ENCODE peak calls at places on chromosome 1, in five cellular contexts. A is neural crest cell, G is WTC11, D is Calu3, Z is left ventricle myocardium inferior. F is an unnamed sample.

GRCh38 chr1:243595527-243596206 is 254.4 kb downstream of the AKT3 start:
- DNase-seq in A (no peak), G (no peak), D (no peak), Z (no peak), F (peak)

GRCh38 chr1:198776602-198777029 is 137.8 kb downstream of the PTPRC start:
- DNase-seq in A (no peak), G (no peak), D (no peak), Z (peak), F (peak)

GRCh38 chr1:229230893-229231753 is 39.8 kb upstream of the RAB4A start:
- DNase-seq in A (no peak), G (peak), D (peak), Z (no peak), F (no peak)

GRCh38 chr1:168879906-168880734 is 151.1 kb upstream of the DPT start:
- DNase-seq in A (no peak), G (no peak), D (no peak), Z (peak), F (no peak)

GRCh38 chr1:211527888-211528287 is 35.9 kb upstream of the RD3 start:
- DNase-seq in A (no peak), G (no peak), D (no peak), Z (no peak), F (no peak)

GRCh38 chr1:208047975-208048374 is 137.1 kb upstream of the CD34 start:
- DNase-seq in A (no peak), G (no peak), D (no peak), Z (peak), F (no peak)

GRCh38 chr1:209367031-209367813 is 216.3 kb upstream of the CAMK1G start:
- DNase-seq in A (no peak), G (no peak), D (no peak), Z (no peak), F (no peak)

GRCh38 chr1:64033667-64034215 is 169.7 kb upstream of the UBE2U start:
- DNase-seq in A (no peak), G (no peak), D (no peak), Z (peak), F (no peak)

GRCh38 chr1:17423781-17424245 is 15.7 kb downstream of the RCC2 start:
- DNase-seq in A (no peak), G (no peak), D (no peak), Z (peak), F (no peak)

GRCh38 chr1:17420361-17420760 is 19.1 kb downstream of the RCC2 start:
- DNase-seq in A (no peak), G (no peak), D (no peak), Z (no peak), F (no peak)

GRCh38 chr1:17422461-17422860 is 17.0 kb downstream of the RCC2 start:
- DNase-seq in A (no peak), G (no peak), D (no peak), Z (no peak), F (no peak)

GRCh38 chr1:17416389-17416788 is 23.1 kb downstream of the RCC2 start:
- DNase-seq in A (no peak), G (no peak), D (no peak), Z (no peak), F (no peak)

GRCh38 chr1:17419626-17420328 is 19.7 kb downstream of the RCC2 start:
- DNase-seq in A (peak), G (peak), D (peak), Z (peak), F (no peak)
- TF ChIP-seq CTCF in A (peak), G (peak), D (peak), Z (peak), F (peak)

DNA sequence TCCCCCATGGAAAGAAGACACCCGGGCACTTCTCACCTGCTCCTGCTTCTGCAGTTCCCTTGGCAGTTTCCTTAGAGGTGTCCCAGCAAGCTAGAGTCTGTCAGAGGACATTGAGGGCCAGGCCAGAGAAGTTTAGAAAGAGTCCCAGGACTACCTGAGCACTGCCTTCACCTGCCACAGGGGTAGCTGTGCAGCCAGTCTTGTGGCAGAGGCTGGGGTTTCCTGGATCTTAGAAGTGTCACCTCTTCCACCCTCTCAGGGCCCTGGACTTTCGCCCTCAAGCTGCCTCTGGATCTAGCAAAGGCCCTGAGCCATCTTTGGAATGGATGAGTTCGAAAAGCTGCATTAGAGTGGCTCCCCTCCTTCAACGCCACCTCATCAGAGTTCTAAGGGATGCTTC is 34.9 kb upstream of the BTG2 start:
- DNase-seq in A (no peak), G (no peak), D (no peak), Z (no peak), F (no peak)
- TF ChIP-seq CTCF in A (no peak), G (no peak), D (no peak), Z (no peak), F (no peak)

DNA sequence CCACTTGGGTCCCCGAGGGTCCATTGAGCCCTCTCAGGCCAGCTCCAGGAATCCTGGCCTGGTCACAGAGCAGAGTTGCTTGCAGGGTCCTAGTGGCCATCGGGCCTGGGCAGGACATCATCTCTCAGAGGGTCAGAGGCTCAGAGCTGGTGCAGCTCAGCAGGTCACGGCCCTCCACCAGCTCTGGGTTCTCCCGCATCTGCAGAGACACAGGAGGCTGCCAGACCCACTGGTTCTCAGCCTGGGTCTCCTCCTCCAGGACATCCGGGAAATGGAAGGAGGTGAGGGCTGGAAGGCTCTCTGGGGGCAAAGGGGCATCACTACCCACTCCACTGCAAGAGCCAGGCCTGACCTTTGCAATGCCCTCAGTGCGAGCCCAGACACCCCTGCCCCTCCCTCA is 6.5 kb downstream of the TMEM54 start:
- DNase-seq in A (no peak), G (no peak), D (no peak), Z (no peak), F (no peak)
- TF ChIP-seq CTCF in A (no peak), G (no peak), D (no peak), Z (no peak), F (no peak)

GRCh38 chr1:37089750-37090149 is 55.4 kb upstream of the GRIK3 start:
- DNase-seq in A (no peak), G (no peak), D (no peak), Z (no peak), F (no peak)

GRCh38 chr1:37083551-37084119 is 49.3 kb upstream of the GRIK3 start:
- DNase-seq in A (no peak), G (no peak), D (no peak), Z (no peak), F (no peak)

GRCh38 chr1:37090671-37091070 is 56.4 kb upstream of the GRIK3 start:
- DNase-seq in A (no peak), G (no peak), D (no peak), Z (no peak), F (no peak)

GRCh38 chr1:37085393-37085792 is 51.1 kb upstream of the GRIK3 start:
- DNase-seq in A (no peak), G (peak), D (no peak), Z (no peak), F (no peak)
- TF ChIP-seq CTCF in A (no peak), G (peak), D (peak), Z (no peak), F (no peak)

GRCh38 chr1:36555041-36555440 is 72.3 kb upstream of the CSF3R start:
- DNase-seq in A (no peak), G (no peak), D (no peak), Z (no peak), F (no peak)

GRCh38 chr1:36557041-36558000 is 74.6 kb upstream of the CSF3R start:
- DNase-seq in A (no peak), G (no peak), D (no peak), Z (no peak), F (no peak)

DNA sequence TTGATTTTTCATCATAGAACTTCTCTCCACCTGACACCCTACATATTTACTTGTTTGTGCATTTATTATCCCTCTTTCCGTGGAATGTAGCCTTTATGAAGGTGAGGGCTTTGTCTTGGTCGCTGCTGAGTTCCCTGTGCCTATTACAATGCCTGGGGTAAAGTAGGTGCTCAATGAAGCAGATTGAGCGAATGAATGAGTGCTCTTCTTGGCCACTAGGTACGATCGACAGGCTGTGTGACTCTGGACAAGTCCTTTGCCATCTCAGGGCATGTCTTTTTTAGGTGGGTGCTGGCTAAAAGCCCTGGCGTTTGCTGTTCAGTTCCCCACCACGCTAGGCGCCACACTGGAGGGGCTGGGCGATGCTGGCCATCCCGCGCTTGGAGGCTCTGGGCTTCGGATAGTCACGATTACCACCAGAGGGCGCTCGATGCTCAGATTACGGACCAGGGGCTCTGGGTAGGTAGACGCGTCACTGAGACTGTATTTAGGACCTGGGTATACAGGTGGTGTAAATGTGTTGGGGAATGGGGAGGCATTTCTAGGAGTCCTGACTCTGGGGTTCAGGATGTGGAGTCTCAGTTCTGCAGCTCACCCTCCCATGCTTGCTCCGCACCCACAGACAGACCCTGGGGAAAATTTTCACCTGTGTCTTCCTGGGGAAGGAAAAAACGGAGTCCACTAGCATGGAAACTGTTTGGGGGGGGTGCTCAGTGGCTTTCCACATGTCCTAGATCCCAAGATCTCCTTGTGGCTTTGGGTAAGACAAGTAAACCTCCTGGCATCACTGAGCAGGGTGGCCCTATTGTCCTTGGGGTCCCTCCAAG is 71.1 kb upstream of the CSF3R start:
- DNase-seq in A (peak), G (peak), D (peak), Z (peak), F (peak)
- TF ChIP-seq CTCF in A (peak), G (peak), D (peak), Z (peak), F (peak)

DNA sequence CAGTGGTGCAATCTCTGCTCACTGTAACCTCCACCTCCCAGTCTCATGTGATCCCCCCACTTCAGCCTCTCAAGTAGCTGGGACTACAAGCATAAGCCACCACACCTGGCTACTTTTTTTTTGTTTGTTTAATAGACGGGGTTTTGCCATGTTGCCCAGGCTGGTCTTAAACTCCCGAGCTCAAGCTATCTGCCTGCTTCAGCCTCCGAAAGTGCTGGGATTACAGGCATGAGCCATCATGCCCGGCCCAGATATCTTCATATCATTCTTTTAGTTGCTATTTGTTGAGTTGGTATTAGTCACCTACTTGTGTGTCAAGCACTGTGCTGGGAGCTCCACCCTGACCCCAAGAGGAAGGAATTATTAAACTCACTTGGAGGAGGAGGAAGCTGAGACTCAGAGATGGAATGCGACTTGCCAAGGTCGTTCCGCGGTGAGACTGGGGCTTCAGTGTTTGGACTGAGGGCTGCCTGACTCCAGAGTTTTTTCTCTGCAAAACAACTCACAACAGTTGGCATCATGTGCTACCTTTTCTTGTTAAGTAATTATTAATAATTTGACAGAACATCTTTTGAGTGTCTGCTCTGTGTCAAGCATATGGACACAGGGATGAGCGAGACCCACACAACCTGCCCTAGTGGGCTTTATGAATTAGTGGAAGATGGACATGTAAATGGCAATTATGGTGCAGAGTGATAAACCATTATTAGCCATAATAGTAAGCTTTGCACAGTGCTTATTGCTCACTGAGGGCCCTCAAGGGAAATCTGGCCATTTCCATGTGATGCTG is 132.0 kb downstream of the FOXD2 start:
- DNase-seq in A (no peak), G (peak), D (peak), Z (no peak), F (peak)
- TF ChIP-seq CTCF in A (peak), G (no peak), D (no peak), Z (peak), F (peak)

DNA sequence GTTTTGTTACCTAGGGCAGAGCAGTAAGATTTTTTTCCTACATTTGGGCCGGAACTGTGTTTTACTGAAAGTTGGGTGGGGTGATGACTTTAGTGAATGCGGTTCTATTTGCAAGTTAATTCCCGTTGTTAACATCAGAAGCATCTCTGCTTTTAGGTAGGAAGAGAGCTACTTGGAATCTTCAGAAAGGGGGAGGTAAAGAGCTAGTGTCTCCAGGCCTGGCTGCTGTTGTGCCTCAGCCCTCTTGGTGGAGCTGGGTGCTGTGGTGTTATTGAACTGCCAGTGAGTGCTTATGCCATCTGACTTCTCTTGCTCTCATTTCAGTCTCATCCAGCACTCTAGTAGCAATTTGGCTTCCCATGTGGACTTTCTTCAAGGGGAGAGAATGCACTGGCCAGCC is 3.4 kb downstream of the KDM4A start:
- DNase-seq in A (no peak), G (peak), D (peak), Z (no peak), F (peak)
- TF ChIP-seq CTCF in A (no peak), G (no peak), D (no peak), Z (no peak), F (peak)

GRCh38 chr1:10155087-10155712 is 55.2 kb upstream of the KIF1B start:
- DNase-seq in A (no peak), G (no peak), D (no peak), Z (no peak), F (no peak)

GRCh38 chr1:10152709-10153284 is 57.6 kb upstream of the KIF1B start:
- DNase-seq in A (peak), G (peak), D (peak), Z (no peak), F (no peak)
- TF ChIP-seq CTCF in A (peak), G (peak), D (peak), Z (peak), F (peak)